ENCODE peak calls at places on chromosomes 11 and 22, in four cellular contexts. One of them, this sample, is unnamed.

GRCh38 chr11:78927511-78927910 is 352.8 kb upstream of the NARS2 start:
- DNase-seq in colonic mucosa: no peak
- DNase-seq in gastrocnemius medialis: no peak
- DNase-seq in upper lobe of right lung: no peak
- DNase-seq in this sample: no peak

GRCh38 chr11:18927550-18928322 is 11.5 kb downstream of the MRGPRX1 start:
- DNase-seq in colonic mucosa: no peak
- DNase-seq in gastrocnemius medialis: no peak
- DNase-seq in upper lobe of right lung: no peak
- DNase-seq in this sample: no peak

GRCh38 chr22:47201996-47202818 is 439.8 kb downstream of the TBC1D22A start:
- DNase-seq in colonic mucosa: peak
- DNase-seq in gastrocnemius medialis: no peak
- DNase-seq in upper lobe of right lung: no peak
- DNase-seq in this sample: no peak

GRCh38 chr11:31443802-31444201 is 65.6 kb downstream of the IMMP1L start:
- DNase-seq in colonic mucosa: no peak
- DNase-seq in gastrocnemius medialis: no peak
- DNase-seq in upper lobe of right lung: no peak
- DNase-seq in this sample: no peak

GRCh38 chr11:87767615-87768014 is 407.6 kb downstream of the RAB38 start:
- DNase-seq in colonic mucosa: no peak
- DNase-seq in gastrocnemius medialis: no peak
- DNase-seq in upper lobe of right lung: no peak
- DNase-seq in this sample: no peak

GRCh38 chr11:130666781-130667251 is 218.4 kb downstream of the ADAMTS15 start:
- DNase-seq in colonic mucosa: no peak
- DNase-seq in gastrocnemius medialis: no peak
- DNase-seq in upper lobe of right lung: no peak
- DNase-seq in this sample: no peak

GRCh38 chr11:84673753-84674152 is 953.4 kb downstream of the DLG2 start:
- DNase-seq in colonic mucosa: no peak
- DNase-seq in gastrocnemius medialis: no peak
- DNase-seq in upper lobe of right lung: no peak
- DNase-seq in this sample: no peak

GRCh38 chr11:30295178-30295885 is 27.6 kb upstream of the ARL14EP start:
- DNase-seq in colonic mucosa: no peak
- DNase-seq in gastrocnemius medialis: no peak
- DNase-seq in upper lobe of right lung: no peak
- DNase-seq in this sample: no peak

GRCh38 chr11:70816156-70816678 is 417.9 kb downstream of the CTTN start:
- DNase-seq in colonic mucosa: no peak
- DNase-seq in gastrocnemius medialis: no peak
- DNase-seq in upper lobe of right lung: no peak
- DNase-seq in this sample: no peak

GRCh38 chr11:129933262-129933661 is 37.9 kb upstream of the NFRKB start:
- DNase-seq in colonic mucosa: no peak
- DNase-seq in gastrocnemius medialis: no peak
- DNase-seq in upper lobe of right lung: no peak
- DNase-seq in this sample: no peak

GRCh38 chr11:69999721-70000120 is 78.4 kb upstream of the ANO1 start:
- DNase-seq in colonic mucosa: no peak
- DNase-seq in gastrocnemius medialis: no peak
- DNase-seq in upper lobe of right lung: no peak
- DNase-seq in this sample: no peak

GRCh38 chr22:19634206-19634536 is 80.1 kb upstream of the SEPTIN5 start:
- DNase-seq in colonic mucosa: no peak
- DNase-seq in gastrocnemius medialis: no peak
- DNase-seq in upper lobe of right lung: no peak
- DNase-seq in this sample: no peak

GRCh38 chr11:28488336-28488735 is 380.1 kb downstream of the METTL15 start:
- DNase-seq in colonic mucosa: no peak
- DNase-seq in gastrocnemius medialis: no peak
- DNase-seq in upper lobe of right lung: no peak
- DNase-seq in this sample: no peak

GRCh38 chr11:90510839-90511238 is 288.0 kb upstream of the CHORDC1 start:
- DNase-seq in colonic mucosa: no peak
- DNase-seq in gastrocnemius medialis: no peak
- DNase-seq in upper lobe of right lung: no peak
- DNase-seq in this sample: no peak

GRCh38 chr11:128484172-128484571 is 103.2 kb downstream of the ETS1 start:
- DNase-seq in colonic mucosa: no peak
- DNase-seq in gastrocnemius medialis: no peak
- DNase-seq in upper lobe of right lung: no peak
- DNase-seq in this sample: no peak

GRCh38 chr11:59102259-59102765 is 4.7 kb upstream of the FAM111B start:
- DNase-seq in colonic mucosa: peak
- DNase-seq in gastrocnemius medialis: no peak
- DNase-seq in upper lobe of right lung: peak
- DNase-seq in this sample: peak

GRCh38 chr11:93512073-93512475 is 31.1 kb downstream of the SMCO4 start:
- DNase-seq in colonic mucosa: no peak
- DNase-seq in gastrocnemius medialis: no peak
- DNase-seq in upper lobe of right lung: no peak
- DNase-seq in this sample: no peak

GRCh38 chr22:35766654-35767580 is 49.2 kb downstream of the APOL5 start:
- DNase-seq in colonic mucosa: no peak
- DNase-seq in gastrocnemius medialis: no peak
- DNase-seq in upper lobe of right lung: no peak
- DNase-seq in this sample: no peak

GRCh38 chr22:40709752-40710413 is 30.6 kb downstream of the MCHR1 start:
- DNase-seq in colonic mucosa: no peak
- DNase-seq in gastrocnemius medialis: no peak
- DNase-seq in upper lobe of right lung: no peak
- DNase-seq in this sample: no peak

GRCh38 chr22:50267591-50268390 is 2.4 kb downstream of the MAPK11 start:
- DNase-seq in colonic mucosa: peak
- DNase-seq in gastrocnemius medialis: peak
- DNase-seq in upper lobe of right lung: peak
- DNase-seq in this sample: no peak
- H3K4me3 ChIP-seq in colonic mucosa: peak
- H3K4me3 ChIP-seq in gastrocnemius medialis: peak
- H3K4me3 ChIP-seq in upper lobe of right lung: peak
- H3K4me3 ChIP-seq in this sample: peak

DNA sequence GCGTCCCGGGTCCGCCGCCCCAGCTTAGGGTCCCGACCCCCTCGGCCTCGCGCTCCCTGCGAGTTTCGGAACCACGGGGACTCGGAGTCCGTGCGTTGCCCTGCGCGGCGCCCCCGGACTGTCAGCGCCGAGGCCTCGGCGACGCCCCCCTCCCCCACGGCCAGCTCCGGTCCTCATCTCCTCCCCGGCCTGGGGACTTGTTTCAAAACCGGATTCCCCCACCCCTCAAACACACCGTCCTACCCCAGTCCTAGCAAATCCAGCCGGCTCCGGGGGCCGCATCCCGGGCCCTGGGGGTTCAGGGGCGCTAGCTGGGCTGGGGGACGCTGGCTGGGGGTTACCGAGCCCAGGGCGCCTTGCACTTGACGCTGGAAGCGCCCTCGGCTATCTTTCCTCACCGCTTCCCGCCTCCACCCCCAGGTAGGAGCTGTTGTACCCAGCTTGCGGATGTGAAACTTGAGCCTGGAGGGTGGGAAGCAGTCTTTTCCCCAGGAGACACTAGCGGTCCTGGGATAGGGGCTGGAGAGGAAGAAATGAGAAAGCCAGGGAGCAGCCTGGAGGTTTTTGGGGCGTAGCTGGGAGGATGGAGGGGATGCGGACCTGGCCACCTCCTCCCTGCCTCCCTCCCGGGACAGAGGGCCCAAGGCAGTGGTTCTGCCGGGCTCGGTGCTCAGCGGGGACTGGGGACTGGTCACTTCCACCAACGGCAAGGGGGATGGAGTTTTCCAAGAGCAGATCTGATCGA is 560 bp downstream of the FBLN1 start:
- DNase-seq in colonic mucosa: no peak
- DNase-seq in gastrocnemius medialis: no peak
- DNase-seq in upper lobe of right lung: no peak
- DNase-seq in this sample: no peak
- H3K27ac ChIP-seq in colonic mucosa: peak
- H3K27ac ChIP-seq in gastrocnemius medialis: peak
- H3K27ac ChIP-seq in upper lobe of right lung: peak
- H3K27ac ChIP-seq in this sample: no peak

DNA sequence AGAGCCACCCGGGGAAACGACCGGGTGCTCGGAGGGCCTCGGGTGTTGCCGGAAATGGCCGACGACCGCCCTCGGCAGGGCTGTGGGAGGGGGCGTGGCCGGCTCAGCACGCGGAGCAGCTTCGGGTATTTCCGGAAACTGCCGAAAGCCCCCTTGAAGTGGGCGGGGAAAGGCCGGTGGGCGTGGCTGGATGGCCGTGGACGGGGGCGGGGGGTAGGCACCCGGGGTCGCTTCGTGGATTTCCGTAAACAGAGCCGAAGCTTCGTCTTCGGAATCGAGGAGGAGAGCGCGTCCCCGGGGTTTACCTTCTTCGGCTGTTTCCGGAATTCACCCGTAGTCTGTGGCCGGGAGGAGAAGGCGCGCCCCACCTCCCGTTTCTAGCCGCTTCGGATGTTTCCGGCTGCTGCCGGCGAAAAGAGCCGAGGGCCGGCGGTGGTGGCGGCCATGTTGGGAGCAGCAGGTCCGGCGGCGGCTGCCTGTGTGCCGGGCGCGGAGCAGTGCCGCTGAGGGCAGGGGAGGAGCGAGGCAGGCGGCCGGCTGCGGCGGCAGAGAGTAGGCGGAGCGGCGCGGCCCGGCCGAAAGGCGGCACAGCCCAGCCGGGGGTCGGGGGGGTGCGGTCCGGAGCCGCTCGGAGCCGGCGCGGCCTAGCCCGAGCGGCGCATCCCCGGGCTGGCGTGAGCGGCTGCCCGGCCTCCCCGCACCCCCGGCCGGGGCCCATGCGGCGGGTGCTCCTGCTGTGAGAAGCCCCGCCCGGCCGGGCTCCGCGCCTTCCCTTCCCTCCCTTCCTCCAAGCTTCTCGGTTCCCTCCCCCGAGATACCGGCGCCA is at the start of gene MARK2:
- DNase-seq in colonic mucosa: peak
- DNase-seq in gastrocnemius medialis: peak
- DNase-seq in upper lobe of right lung: peak
- DNase-seq in this sample: peak
- TF ChIP-seq CTCF in colonic mucosa: no peak
- TF ChIP-seq CTCF in gastrocnemius medialis: no peak
- TF ChIP-seq CTCF in upper lobe of right lung: no peak
- TF ChIP-seq CTCF in this sample: peak

GRCh38 chr11:46242462-46242960 is 35.0 kb upstream of the CREB3L1 start:
- DNase-seq in colonic mucosa: no peak
- DNase-seq in gastrocnemius medialis: no peak
- DNase-seq in upper lobe of right lung: no peak
- DNase-seq in this sample: no peak
- H3K4me3 ChIP-seq in colonic mucosa: peak
- H3K4me3 ChIP-seq in gastrocnemius medialis: no peak
- H3K4me3 ChIP-seq in upper lobe of right lung: peak
- H3K4me3 ChIP-seq in this sample: no peak

GRCh38 chr11:2310073-2310785 is 8.4 kb downstream of the TSPAN32 start:
- DNase-seq in colonic mucosa: no peak
- DNase-seq in gastrocnemius medialis: no peak
- DNase-seq in upper lobe of right lung: peak
- DNase-seq in this sample: no peak

GRCh38 chr11:2309251-2310072 is 7.6 kb downstream of the TSPAN32 start:
- DNase-seq in colonic mucosa: no peak
- DNase-seq in gastrocnemius medialis: no peak
- DNase-seq in upper lobe of right lung: peak
- DNase-seq in this sample: no peak

GRCh38 chr11:2306971-2307732 is 5.3 kb downstream of the TSPAN32 start:
- DNase-seq in colonic mucosa: no peak
- DNase-seq in gastrocnemius medialis: no peak
- DNase-seq in upper lobe of right lung: peak
- DNase-seq in this sample: peak

GRCh38 chr11:2307733-2308331 is 6.0 kb downstream of the TSPAN32 start:
- DNase-seq in colonic mucosa: no peak
- DNase-seq in gastrocnemius medialis: no peak
- DNase-seq in upper lobe of right lung: no peak
- DNase-seq in this sample: no peak

GRCh38 chr11:2308713-2309112 is 6.9 kb downstream of the TSPAN32 start:
- DNase-seq in colonic mucosa: no peak
- DNase-seq in gastrocnemius medialis: no peak
- DNase-seq in upper lobe of right lung: no peak
- DNase-seq in this sample: no peak
- H3K27ac ChIP-seq in colonic mucosa: no peak
- H3K27ac ChIP-seq in gastrocnemius medialis: no peak
- H3K27ac ChIP-seq in upper lobe of right lung: no peak
- H3K27ac ChIP-seq in this sample: no peak

DNA sequence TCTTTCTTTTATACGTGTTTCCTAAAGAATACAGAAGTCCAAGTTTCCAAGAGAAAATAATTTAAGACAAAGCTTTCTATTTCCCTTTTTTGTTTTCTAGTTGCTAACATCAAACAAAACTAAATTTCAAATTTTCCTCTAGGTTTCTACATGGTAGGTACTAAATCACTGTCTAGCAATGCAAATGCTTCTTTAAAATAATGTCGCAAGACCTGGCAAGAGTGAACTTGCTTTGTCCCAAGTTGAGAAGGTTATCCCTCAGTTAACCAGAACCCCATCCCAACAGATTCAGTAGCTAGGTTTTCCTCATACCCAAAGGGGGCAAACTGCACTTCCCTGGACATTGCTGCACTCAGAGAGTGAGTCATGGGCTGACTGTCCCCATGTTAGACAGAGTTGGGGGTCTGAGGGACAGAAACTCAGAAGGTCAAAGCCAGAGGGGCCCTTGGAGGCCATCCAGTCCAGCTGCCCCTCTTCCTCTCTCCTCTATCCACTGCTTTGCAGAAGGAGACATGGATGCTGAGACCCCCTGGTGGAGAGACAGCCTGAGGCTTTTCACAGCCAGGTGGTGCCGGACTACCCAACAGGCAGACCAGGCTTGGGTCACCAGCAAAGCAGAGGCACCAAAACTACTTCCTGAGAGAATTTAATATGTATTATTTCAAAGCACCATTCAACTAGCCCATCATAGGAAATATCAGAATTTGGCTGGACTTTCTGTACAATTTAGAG is 23.1 kb downstream of the OR2AT4 start:
- DNase-seq in colonic mucosa: no peak
- DNase-seq in gastrocnemius medialis: no peak
- DNase-seq in upper lobe of right lung: no peak
- DNase-seq in this sample: no peak
- TF ChIP-seq CTCF in colonic mucosa: no peak
- TF ChIP-seq CTCF in gastrocnemius medialis: no peak
- TF ChIP-seq CTCF in upper lobe of right lung: no peak
- TF ChIP-seq CTCF in this sample: no peak

GRCh38 chr11:75241036-75241905 is 697 bp downstream of the TPBGL start:
- DNase-seq in colonic mucosa: peak
- DNase-seq in gastrocnemius medialis: peak
- DNase-seq in upper lobe of right lung: peak
- DNase-seq in this sample: peak
- H3K4me3 ChIP-seq in colonic mucosa: peak
- H3K4me3 ChIP-seq in gastrocnemius medialis: no peak
- H3K4me3 ChIP-seq in upper lobe of right lung: peak
- H3K4me3 ChIP-seq in this sample: peak

GRCh38 chr11:75163917-75164316 is 13.0 kb downstream of the SLCO2B1 start:
- DNase-seq in colonic mucosa: no peak
- DNase-seq in gastrocnemius medialis: no peak
- DNase-seq in upper lobe of right lung: no peak
- DNase-seq in this sample: no peak
- H3K27ac ChIP-seq in colonic mucosa: no peak
- H3K27ac ChIP-seq in gastrocnemius medialis: no peak
- H3K27ac ChIP-seq in upper lobe of right lung: no peak
- H3K27ac ChIP-seq in this sample: peak